ENCODE peak calls at places on chromosomes 3 and 15, in eight cellular contexts. Y is right lobe of liver, M is OCI-LY7, A is HepG2, Q is DND-41, N is uterus, C is heart left ventricle, S is cardiac muscle cell. E is an unnamed sample.

GRCh38 chr15:49686626-49687025 is 65.8 kb downstream of the DTWD1 start:
- DNase-seq in A (no peak), C (no peak), M (no peak), S (peak; percentile 58), Y (no peak), N (no peak), Q (no peak), E (no peak)

GRCh38 chr3:23826382-23827061 is 20.8 kb downstream of the UBE2E1 start:
- DNase-seq in C (no peak), S (no peak), N (peak; percentile 23), Y (no peak), A (no peak), Q (no peak), M (no peak), E (no peak)

GRCh38 chr3:13528217-13528801 is 20.6 kb upstream of the FBLN2 start:
- DNase-seq in N (no peak), M (no peak), Q (no peak), A (peak; percentile 41), Y (no peak), S (peak; percentile 70), C (no peak), E (no peak)

GRCh38 chr3:183375787-183376186 is 52.6 kb downstream of the MCF2L2 start:
- DNase-seq in S (no peak), M (no peak), N (no peak), Q (no peak), C (no peak), A (no peak), Y (no peak), E (no peak)

GRCh38 chr3:55564709-55565108 is 77.6 kb upstream of the WNT5A start:
- DNase-seq in C (no peak), N (no peak), A (no peak), Q (no peak), S (no peak), Y (no peak), M (no peak), E (no peak)

GRCh38 chr3:125109541-125109925 is 53.7 kb upstream of the HEG1 start:
- DNase-seq in M (no peak), A (no peak), Y (no peak), N (no peak), S (no peak), C (no peak), Q (no peak), E (no peak)

GRCh38 chr3:159859424-159859823 is 129.2 kb upstream of the IL12A start:
- DNase-seq in N (no peak), M (no peak), Y (no peak), C (no peak), Q (no peak), A (no peak), S (no peak), E (no peak)

GRCh38 chr15:75031773-75032302 is 8.4 kb downstream of the PPCDC start:
- DNase-seq in N (no peak), S (no peak), M (no peak), Y (no peak), Q (no peak), A (no peak), C (no peak), E (no peak)

GRCh38 chr3:113287818-113288648 is 76.7 kb downstream of the BOC start:
- DNase-seq in S (peak; percentile 82), N (peak; percentile 63), C (peak; percentile 45), Q (peak; percentile 62), A (peak; percentile 43), M (peak; percentile 64), Y (no peak), E (peak; percentile 75)

GRCh38 chr3:150540297-150540696 is 6.0 kb downstream of the SERP1 start:
- DNase-seq in Q (no peak), N (no peak), C (no peak), Y (no peak), A (no peak), M (no peak), S (no peak), E (no peak)

GRCh38 chr3:125087768-125088391 is 32.1 kb upstream of the HEG1 start:
- DNase-seq in Y (no peak), S (peak; percentile 53), M (no peak), A (no peak), Q (no peak), N (no peak), C (no peak), E (no peak)

GRCh38 chr3:48478631-48479555 is 25.1 kb downstream of the SHISA5 start:
- DNase-seq in Q (peak; percentile 82), A (peak; percentile 23), Y (no peak), C (no peak), N (no peak), M (peak; percentile 50), S (no peak), E (no peak)

GRCh38 chr15:52005748-52006701 is 13.0 kb upstream of the MAPK6 start:
- DNase-seq in Q (no peak), C (no peak), A (peak; percentile 70), N (no peak), S (peak; percentile 55), Y (no peak), M (no peak), E (no peak)

GRCh38 chr3:130828931-130829574 is 64.8 kb upstream of the ATP2C1 start:
- DNase-seq in S (no peak), M (no peak), N (no peak), C (no peak), Y (no peak), Q (no peak), A (no peak), E (no peak)

GRCh38 chr3:180680097-180680430 is 775 bp upstream of the CCDC39 start:
- DNase-seq in M (peak; percentile 18), C (no peak), Q (no peak), A (no peak), S (peak; percentile 54), N (no peak), Y (no peak), E (peak; percentile 59)

GRCh38 chr15:87347806-87348515 is 908.6 kb downstream of the NTRK3 start:
- DNase-seq in S (no peak), A (no peak), C (no peak), Q (no peak), Y (no peak), N (no peak), M (no peak), E (no peak)

GRCh38 chr3:53680026-53680425 is 166.2 kb downstream of the CHDH start:
- DNase-seq in N (peak; percentile 55), C (no peak), S (peak; percentile 48), Q (no peak), M (no peak), Y (no peak), A (no peak), E (no peak)

GRCh38 chr15:58357529-58358476 is 74.0 kb upstream of the LIPC start:
- DNase-seq in S (peak; percentile 52), Y (no peak), N (no peak), C (no peak), Q (peak; percentile 20), A (no peak), M (no peak), E (no peak)

DNA sequence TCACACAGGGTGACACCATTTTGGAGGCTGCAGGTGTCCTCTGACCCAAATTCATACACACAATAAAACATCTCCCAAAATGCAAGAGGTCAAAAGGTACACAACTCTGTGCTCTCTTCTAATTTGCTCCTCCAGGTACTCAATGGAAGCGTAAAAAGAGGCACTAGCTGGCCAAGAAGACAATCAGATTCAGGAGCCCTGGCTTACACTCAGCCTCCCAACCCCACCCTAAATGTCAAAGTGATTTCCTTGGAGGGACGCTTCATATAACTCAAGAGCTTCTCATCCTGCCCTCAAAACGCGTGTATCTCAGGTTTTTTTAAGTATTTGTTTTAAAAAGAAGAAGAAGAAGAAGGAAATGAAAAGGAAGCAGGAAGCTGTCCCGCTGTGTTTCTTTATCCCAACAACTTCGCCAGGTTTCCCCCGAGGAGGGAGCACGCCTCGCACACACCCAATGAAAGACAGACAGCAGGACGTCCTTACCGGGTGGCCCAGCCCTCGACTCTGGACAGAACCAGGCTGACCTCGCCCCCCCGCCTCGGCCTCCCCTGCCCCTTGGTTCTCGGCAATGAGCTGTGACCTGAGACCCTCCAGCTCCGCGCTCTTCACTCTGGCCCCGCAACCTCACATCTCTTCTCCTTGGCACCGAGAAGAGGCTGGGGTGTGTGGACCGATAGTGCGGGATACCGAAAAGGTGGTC is 620.7 kb upstream of the ZNF385D start:
- DNase-seq in N (no peak), Y (no peak), M (no peak), S (no peak), A (no peak), Q (no peak), C (no peak), E (no peak)
- H3K27ac ChIP-seq in N (no peak overlapping the region), Y (no peak overlapping the region), M (no peak overlapping the region), S (no peak overlapping the region), A (no peak overlapping the region), Q (no peak overlapping the region), C (no peak overlapping the region), E (no peak overlapping the region)

GRCh38 chr3:49793486-49794085 is 6.1 kb downstream of the CDHR4 start:
- DNase-seq in A (no peak), N (no peak), M (no peak), Y (no peak), Q (no peak), C (no peak), S (no peak), E (no peak)
- H3K4me3 ChIP-seq in A (no peak overlapping the region), N (no peak overlapping the region), M (no peak overlapping the region), Y (no peak overlapping the region), Q (no peak overlapping the region), C (no peak overlapping the region), S (no peak overlapping the region), E (no peak overlapping the region)

DNA sequence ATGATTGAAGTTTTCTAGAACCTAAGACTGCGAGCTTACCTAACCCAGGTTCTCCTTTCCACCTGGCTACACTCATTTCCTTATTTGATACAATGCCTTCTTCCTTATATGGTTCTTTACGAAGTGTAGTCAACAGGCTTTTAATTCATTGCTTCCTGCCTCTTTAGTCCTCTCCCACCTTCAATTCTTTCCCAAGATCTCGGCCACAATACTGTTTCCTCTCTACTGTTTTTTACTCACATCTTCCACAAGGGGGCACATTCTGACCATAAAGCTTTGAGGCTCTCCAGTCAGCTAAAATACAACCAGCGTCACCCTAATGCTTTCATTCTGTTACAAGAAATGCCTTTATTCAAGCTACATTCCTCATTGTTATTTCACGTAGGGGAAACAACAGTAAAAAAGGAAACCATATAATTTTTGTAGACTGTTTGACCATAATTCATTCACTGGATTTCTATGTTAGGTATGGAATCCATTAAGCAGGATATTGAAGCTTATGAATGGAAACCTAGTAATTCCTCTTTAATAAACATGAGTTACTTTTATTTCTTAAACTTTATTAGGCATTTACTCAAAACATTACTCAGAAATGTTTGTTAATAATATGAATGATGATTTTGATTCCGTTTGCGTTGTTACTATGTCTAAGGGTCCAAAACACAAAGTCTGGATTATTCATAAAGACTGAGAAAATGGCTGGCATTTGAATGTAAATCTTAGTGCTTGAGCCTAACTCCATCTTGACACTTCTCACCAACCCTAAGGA is 29.5 kb upstream of the VEPH1 start:
- DNase-seq in Y (no peak), Q (peak; percentile 20), S (peak; percentile 96), M (peak; percentile 57), N (no peak), A (peak; percentile 58), C (no peak), E (no peak)
- H3K27ac ChIP-seq in Y (no peak overlapping the region), Q (no peak overlapping the region), S (no peak overlapping the region), M (no peak overlapping the region), N (no peak overlapping the region), A (no peak overlapping the region), C (no peak overlapping the region), E (no peak overlapping the region)

DNA sequence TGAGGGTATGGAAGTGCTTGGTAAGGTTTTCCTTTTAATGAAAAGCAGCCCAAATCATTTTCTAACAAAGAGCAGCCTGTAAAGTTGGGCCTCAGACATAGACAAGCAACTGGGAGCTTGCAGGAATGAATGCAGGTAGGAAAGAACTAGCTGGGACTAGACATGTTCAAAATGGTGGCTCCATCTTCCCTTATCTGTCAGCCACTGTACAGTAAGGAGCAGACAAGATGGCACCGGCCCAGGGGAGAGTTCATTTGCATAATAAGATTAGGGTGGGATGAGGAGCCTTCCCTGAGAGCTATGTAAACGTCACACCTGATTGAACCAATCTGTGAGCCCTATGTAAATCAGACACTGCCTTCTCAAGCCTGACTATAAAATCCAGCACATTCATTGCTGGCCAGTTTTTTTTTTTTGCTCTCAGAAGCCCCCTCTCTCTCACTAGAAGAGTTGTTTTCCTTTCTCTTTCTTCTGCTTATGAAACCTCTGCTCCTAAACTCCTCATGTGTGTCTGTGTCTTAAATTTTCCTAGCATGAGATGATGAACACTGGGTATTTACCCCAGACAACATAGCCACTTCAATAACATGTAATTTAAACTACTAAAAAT is 59.8 kb upstream of the GK5 start:
- DNase-seq in S (no peak), C (no peak), M (no peak), N (no peak), Q (no peak), A (no peak), Y (no peak), E (no peak)
- H3K4me3 ChIP-seq in S (no peak overlapping the region), C (no peak overlapping the region), M (no peak overlapping the region), N (no peak overlapping the region), Q (no peak overlapping the region), A (no peak overlapping the region), Y (no peak overlapping the region), E (no peak overlapping the region)